ENCODE peak calls at places on chromosomes 16 and 17, in eight cellular contexts. One of them, this sample, is unnamed.
A peak's percentile ranks its signal among the peaks of the same experiment; 100 is the strongest.

GRCh38 chr17:15892679-15893332 is 52.1 kb upstream of the ADORA2B start:
- DNase-seq in left ventricle myocardium inferior: no peak
- DNase-seq in hepatocyte: no peak
- DNase-seq in prostate gland: peak; percentile 33
- DNase-seq in HCT116: no peak
- DNase-seq in coronary artery: no peak
- DNase-seq in uterus: no peak
- DNase-seq in cardiac muscle cell: no peak
- DNase-seq in this sample: no peak

GRCh38 chr17:61724777-61725176 is 133.8 kb upstream of the NACA2 start:
- DNase-seq in left ventricle myocardium inferior: no peak
- DNase-seq in hepatocyte: no peak
- DNase-seq in prostate gland: no peak
- DNase-seq in HCT116: no peak
- DNase-seq in coronary artery: no peak
- DNase-seq in uterus: no peak
- DNase-seq in cardiac muscle cell: no peak
- DNase-seq in this sample: no peak

GRCh38 chr16:82629441-82630027 is 2.8 kb downstream of the CDH13 start:
- DNase-seq in left ventricle myocardium inferior: no peak
- DNase-seq in hepatocyte: no peak
- DNase-seq in prostate gland: peak; percentile 36
- DNase-seq in HCT116: no peak
- DNase-seq in coronary artery: no peak
- DNase-seq in uterus: peak; percentile 45
- DNase-seq in cardiac muscle cell: no peak
- DNase-seq in this sample: no peak

GRCh38 chr17:3766783-3767182 is 34.2 kb downstream of the ITGAE start:
- DNase-seq in left ventricle myocardium inferior: no peak
- DNase-seq in hepatocyte: no peak
- DNase-seq in prostate gland: no peak
- DNase-seq in HCT116: no peak
- DNase-seq in coronary artery: no peak
- DNase-seq in uterus: no peak
- DNase-seq in cardiac muscle cell: no peak
- DNase-seq in this sample: no peak

GRCh38 chr16:67917852-67918236 is 13.8 kb downstream of the CTRL start:
- DNase-seq in left ventricle myocardium inferior: no peak
- DNase-seq in hepatocyte: peak; percentile 77
- DNase-seq in prostate gland: no peak
- DNase-seq in HCT116: peak; percentile 45
- DNase-seq in coronary artery: no peak
- DNase-seq in uterus: no peak
- DNase-seq in cardiac muscle cell: no peak
- DNase-seq in this sample: no peak

GRCh38 chr17:47279062-47279801 is 25.6 kb downstream of the ITGB3 start:
- DNase-seq in left ventricle myocardium inferior: peak; percentile 66
- DNase-seq in hepatocyte: peak; percentile 52
- DNase-seq in prostate gland: no peak
- DNase-seq in HCT116: no peak
- DNase-seq in coronary artery: peak; percentile 95
- DNase-seq in uterus: peak; percentile 84
- DNase-seq in cardiac muscle cell: peak; percentile 9
- DNase-seq in this sample: no peak

GRCh38 chr17:35254107-35254802 is 11.4 kb downstream of the SLFN5 start:
- DNase-seq in left ventricle myocardium inferior: no peak
- DNase-seq in hepatocyte: peak; percentile 71
- DNase-seq in prostate gland: peak; percentile 89
- DNase-seq in HCT116: peak; percentile 42
- DNase-seq in coronary artery: peak; percentile 80
- DNase-seq in uterus: peak; percentile 84
- DNase-seq in cardiac muscle cell: peak; percentile 3
- DNase-seq in this sample: no peak

GRCh38 chr17:59406808-59407381 is 75.4 kb downstream of the YPEL2 start:
- DNase-seq in left ventricle myocardium inferior: no peak
- DNase-seq in hepatocyte: peak; percentile 28
- DNase-seq in prostate gland: no peak
- DNase-seq in HCT116: no peak
- DNase-seq in coronary artery: no peak
- DNase-seq in uterus: peak; percentile 30
- DNase-seq in cardiac muscle cell: no peak
- DNase-seq in this sample: no peak

GRCh38 chr17:76232342-76232741 is 8.0 kb downstream of the RNF157 start:
- DNase-seq in left ventricle myocardium inferior: no peak
- DNase-seq in hepatocyte: peak; percentile 47
- DNase-seq in prostate gland: no peak
- DNase-seq in HCT116: no peak
- DNase-seq in coronary artery: no peak
- DNase-seq in uterus: no peak
- DNase-seq in cardiac muscle cell: no peak
- DNase-seq in this sample: no peak

GRCh38 chr16:56608043-56608875 is at the start of gene MT2A:
- DNase-seq in left ventricle myocardium inferior: peak; percentile 97
- DNase-seq in hepatocyte: peak; percentile 98
- DNase-seq in prostate gland: peak; percentile 95
- DNase-seq in HCT116: peak; percentile 95
- DNase-seq in coronary artery: peak; percentile 97
- DNase-seq in uterus: peak; percentile 94
- DNase-seq in cardiac muscle cell: peak; percentile 92
- DNase-seq in this sample: peak; percentile 93

GRCh38 chr16:66326995-66327513 is 39.4 kb upstream of the CDH5 start:
- DNase-seq in left ventricle myocardium inferior: no peak
- DNase-seq in hepatocyte: peak; percentile 62
- DNase-seq in prostate gland: no peak
- DNase-seq in HCT116: no peak
- DNase-seq in coronary artery: no peak
- DNase-seq in uterus: no peak
- DNase-seq in cardiac muscle cell: no peak
- DNase-seq in this sample: peak; percentile 46

GRCh38 chr17:72878975-72879660 is 213.4 kb downstream of the SLC39A11 start:
- DNase-seq in left ventricle myocardium inferior: no peak
- DNase-seq in hepatocyte: no peak
- DNase-seq in prostate gland: no peak
- DNase-seq in HCT116: no peak
- DNase-seq in coronary artery: no peak
- DNase-seq in uterus: no peak
- DNase-seq in cardiac muscle cell: no peak
- DNase-seq in this sample: no peak

GRCh38 chr16:28202147-28202746 is 9.5 kb downstream of the XPO6 start:
- DNase-seq in left ventricle myocardium inferior: no peak
- DNase-seq in hepatocyte: no peak
- DNase-seq in prostate gland: no peak
- DNase-seq in HCT116: no peak
- DNase-seq in coronary artery: no peak
- DNase-seq in uterus: no peak
- DNase-seq in cardiac muscle cell: no peak
- DNase-seq in this sample: no peak

GRCh38 chr16:86952769-86953168 is 364.4 kb downstream of the C16orf95 start:
- DNase-seq in left ventricle myocardium inferior: no peak
- DNase-seq in hepatocyte: no peak
- DNase-seq in prostate gland: no peak
- DNase-seq in HCT116: no peak
- DNase-seq in coronary artery: no peak
- DNase-seq in uterus: no peak
- DNase-seq in cardiac muscle cell: no peak
- DNase-seq in this sample: no peak

GRCh38 chr17:17067277-17067676 is 25.0 kb downstream of the MPRIP start:
- DNase-seq in left ventricle myocardium inferior: no peak
- DNase-seq in hepatocyte: no peak
- DNase-seq in prostate gland: no peak
- DNase-seq in HCT116: no peak
- DNase-seq in coronary artery: no peak
- DNase-seq in uterus: no peak
- DNase-seq in cardiac muscle cell: no peak
- DNase-seq in this sample: no peak

GRCh38 chr16:89971495-89972243 is 23.1 kb downstream of the DEF8 start:
- DNase-seq in left ventricle myocardium inferior: no peak
- DNase-seq in hepatocyte: no peak
- DNase-seq in prostate gland: no peak
- DNase-seq in HCT116: no peak
- DNase-seq in coronary artery: no peak
- DNase-seq in uterus: peak; percentile 31
- DNase-seq in cardiac muscle cell: no peak
- DNase-seq in this sample: no peak

DNA sequence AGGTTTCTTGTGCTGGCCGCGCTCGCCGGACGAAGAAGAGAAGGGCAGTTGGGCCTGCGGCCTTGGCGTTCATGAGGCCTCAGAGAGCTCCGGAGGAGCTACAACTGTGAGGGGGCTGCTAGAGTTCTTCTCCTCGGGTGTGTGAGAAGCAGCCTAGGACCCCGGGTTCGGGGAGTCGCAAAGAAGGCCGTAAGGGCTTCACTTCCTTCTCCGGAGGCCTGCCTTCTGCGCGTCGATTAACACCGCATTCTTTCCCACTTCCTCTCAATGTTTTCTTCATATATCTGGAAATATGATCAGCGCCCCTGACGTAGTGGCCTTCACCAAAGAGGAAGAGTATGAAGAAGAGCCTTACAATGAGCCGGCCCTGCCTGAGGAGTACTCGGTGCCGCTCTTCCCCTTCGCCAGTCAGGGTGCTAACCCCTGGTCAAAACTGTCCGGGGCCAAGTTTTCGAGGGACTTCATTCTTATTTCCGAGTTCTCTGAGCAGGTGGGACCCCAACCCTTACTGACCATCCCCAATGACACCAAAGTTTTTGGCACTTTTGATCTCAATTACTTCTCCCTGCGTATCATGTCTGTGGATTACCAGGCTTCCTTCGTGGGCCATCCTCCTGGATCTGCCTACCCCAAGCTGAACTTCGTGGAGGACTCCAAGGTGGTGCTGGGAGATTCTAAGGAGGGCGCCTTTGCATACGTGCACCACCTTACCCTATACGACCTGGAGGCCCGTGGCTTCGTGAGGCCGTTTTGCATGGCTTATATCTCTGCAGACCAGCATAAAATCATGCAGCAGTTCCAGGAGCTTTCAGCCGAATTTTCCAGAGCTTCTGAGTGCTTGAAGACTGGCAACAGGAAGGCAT is 636 bp downstream of the SMCR8 start:
- DNase-seq in left ventricle myocardium inferior: no peak
- DNase-seq in hepatocyte: no peak
- DNase-seq in prostate gland: no peak
- DNase-seq in HCT116: no peak
- DNase-seq in coronary artery: no peak
- DNase-seq in uterus: no peak
- DNase-seq in cardiac muscle cell: no peak
- DNase-seq in this sample: no peak
- H3K27ac ChIP-seq in left ventricle myocardium inferior: peak overlapping the region; percentile 91
- H3K27ac ChIP-seq in hepatocyte: peak overlapping the region; percentile 92
- H3K27ac ChIP-seq in prostate gland: peak overlapping the region; percentile 91
- H3K27ac ChIP-seq in HCT116: peak overlapping the region; percentile 78
- H3K27ac ChIP-seq in coronary artery: peak overlapping the region; percentile 79
- H3K27ac ChIP-seq in uterus: peak overlapping the region; percentile 89
- H3K27ac ChIP-seq in cardiac muscle cell: peak overlapping the region; percentile 99
- H3K27ac ChIP-seq in this sample: peak overlapping the region; percentile 90

GRCh38 chr16:84042879-84043485 is 387 bp upstream of the SLC38A8 start:
- DNase-seq in left ventricle myocardium inferior: no peak
- DNase-seq in hepatocyte: peak; percentile 44
- DNase-seq in prostate gland: no peak
- DNase-seq in HCT116: no peak
- DNase-seq in coronary artery: no peak
- DNase-seq in uterus: no peak
- DNase-seq in cardiac muscle cell: peak; percentile 43
- DNase-seq in this sample: peak; percentile 35
- H3K4me3 ChIP-seq in left ventricle myocardium inferior: no peak overlapping the region
- H3K4me3 ChIP-seq in hepatocyte: no peak overlapping the region
- H3K4me3 ChIP-seq in prostate gland: no peak overlapping the region
- H3K4me3 ChIP-seq in HCT116: no peak overlapping the region
- H3K4me3 ChIP-seq in coronary artery: no peak overlapping the region
- H3K4me3 ChIP-seq in uterus: no peak overlapping the region
- H3K4me3 ChIP-seq in cardiac muscle cell: no peak overlapping the region
- H3K4me3 ChIP-seq in this sample: no peak overlapping the region

GRCh38 chr17:49575524-49576120 is at the start of gene NXPH3:
- DNase-seq in left ventricle myocardium inferior: peak; percentile 75
- DNase-seq in hepatocyte: peak; percentile 82
- DNase-seq in prostate gland: peak; percentile 54
- DNase-seq in HCT116: no peak
- DNase-seq in coronary artery: peak; percentile 81
- DNase-seq in uterus: peak; percentile 63
- DNase-seq in cardiac muscle cell: peak; percentile 85
- DNase-seq in this sample: peak; percentile 88
- TF ChIP-seq CTCF in left ventricle myocardium inferior: peak; percentile 78
- TF ChIP-seq CTCF in hepatocyte: peak; percentile 43
- TF ChIP-seq CTCF in prostate gland: peak; percentile 40
- TF ChIP-seq CTCF in HCT116: peak; percentile 10
- TF ChIP-seq CTCF in coronary artery: peak; percentile 70
- TF ChIP-seq CTCF in uterus: peak; percentile 88
- TF ChIP-seq CTCF in cardiac muscle cell: peak; percentile 25
- TF ChIP-seq CTCF in this sample: peak; percentile 64

GRCh38 chr16:50252874-50253510 is 13.4 kb upstream of the ADCY7 start:
- DNase-seq in left ventricle myocardium inferior: no peak
- DNase-seq in hepatocyte: no peak
- DNase-seq in prostate gland: no peak
- DNase-seq in HCT116: no peak
- DNase-seq in coronary artery: no peak
- DNase-seq in uterus: no peak
- DNase-seq in cardiac muscle cell: no peak
- DNase-seq in this sample: no peak

GRCh38 chr16:50253511-50253903 is 12.8 kb upstream of the ADCY7 start:
- DNase-seq in left ventricle myocardium inferior: no peak
- DNase-seq in hepatocyte: no peak
- DNase-seq in prostate gland: no peak
- DNase-seq in HCT116: no peak
- DNase-seq in coronary artery: peak; percentile 70
- DNase-seq in uterus: no peak
- DNase-seq in cardiac muscle cell: no peak
- DNase-seq in this sample: no peak

GRCh38 chr16:50254072-50254471 is 12.3 kb upstream of the ADCY7 start:
- DNase-seq in left ventricle myocardium inferior: no peak
- DNase-seq in hepatocyte: no peak
- DNase-seq in prostate gland: no peak
- DNase-seq in HCT116: no peak
- DNase-seq in coronary artery: no peak
- DNase-seq in uterus: no peak
- DNase-seq in cardiac muscle cell: no peak
- DNase-seq in this sample: no peak

GRCh38 chr16:50251375-50252081 is 14.8 kb upstream of the ADCY7 start:
- DNase-seq in left ventricle myocardium inferior: no peak
- DNase-seq in hepatocyte: no peak
- DNase-seq in prostate gland: no peak
- DNase-seq in HCT116: no peak
- DNase-seq in coronary artery: peak; percentile 71
- DNase-seq in uterus: no peak
- DNase-seq in cardiac muscle cell: no peak
- DNase-seq in this sample: no peak

DNA sequence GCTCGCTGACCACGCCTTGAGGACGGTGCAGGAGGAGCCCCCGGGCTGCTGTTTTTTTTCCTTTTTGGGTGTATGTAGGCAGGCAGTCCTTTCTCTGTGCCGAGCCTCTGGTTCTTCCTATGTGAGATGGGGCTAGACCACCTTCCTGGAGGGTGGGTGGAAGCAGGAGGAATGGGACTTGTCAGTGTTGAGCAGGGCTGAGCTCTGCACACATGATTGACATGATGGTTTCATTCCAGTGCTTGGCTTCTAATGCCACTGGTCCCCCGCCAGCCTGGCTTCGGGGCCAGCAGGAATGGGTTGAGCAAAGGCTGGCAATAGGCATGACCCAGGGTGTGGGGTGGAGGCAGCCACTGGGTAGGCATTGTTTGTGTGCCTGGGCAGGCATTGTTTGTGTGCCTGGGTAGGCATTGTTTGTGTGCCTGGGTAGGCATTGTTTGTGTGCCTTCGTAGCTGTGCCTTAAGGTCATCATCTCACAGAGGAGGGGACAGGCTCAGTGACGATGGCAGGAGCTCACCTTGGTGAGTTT is 14.2 kb upstream of the ADCY7 start:
- DNase-seq in left ventricle myocardium inferior: no peak
- DNase-seq in hepatocyte: no peak
- DNase-seq in prostate gland: no peak
- DNase-seq in HCT116: no peak
- DNase-seq in coronary artery: peak; percentile 64
- DNase-seq in uterus: no peak
- DNase-seq in cardiac muscle cell: no peak
- DNase-seq in this sample: no peak
- H3K27ac ChIP-seq in left ventricle myocardium inferior: no peak overlapping the region
- H3K27ac ChIP-seq in hepatocyte: no peak overlapping the region
- H3K27ac ChIP-seq in prostate gland: no peak overlapping the region
- H3K27ac ChIP-seq in HCT116: no peak overlapping the region
- H3K27ac ChIP-seq in coronary artery: no peak overlapping the region
- H3K27ac ChIP-seq in uterus: no peak overlapping the region
- H3K27ac ChIP-seq in cardiac muscle cell: no peak overlapping the region
- H3K27ac ChIP-seq in this sample: no peak overlapping the region